ENCODE peak calls at places on chromosome 3, in six cellular contexts. P is NCI-H1092 treated with DMSO at 0.1 percent for 48 hours; L is EH; T is adrenal gland; G is effector memory CD8-positive, alpha-beta T cell; H is iPS DF 6.9. C is an unnamed sample.

GRCh38 chr3:30696403-30696819 is 90.0 kb downstream of the TGFBR2 start:
- DNase-seq in P (no peak), L (no peak), T (peak), G (no peak), H (no peak), C (peak)

GRCh38 chr3:71874618-71875017 is 89.7 kb upstream of the PROK2 start:
- DNase-seq in P (no peak), L (no peak), T (no peak), G (no peak), H (no peak), C (no peak)

GRCh38 chr3:27658741-27659140 is 63.4 kb downstream of the EOMES start:
- DNase-seq in P (no peak), L (peak), T (no peak), G (no peak), H (no peak), C (no peak)

GRCh38 chr3:71219744-71220638 is 363.5 kb downstream of the FOXP1 start:
- DNase-seq in P (no peak), L (no peak), T (no peak), G (no peak), H (no peak), C (no peak)

GRCh38 chr3:17065315-17065714 is 180.6 kb downstream of the PLCL2 start:
- DNase-seq in P (peak), L (no peak), T (no peak), G (no peak), H (no peak), C (no peak)

GRCh38 chr3:61783993-61784718 is 222.8 kb downstream of the PTPRG start:
- DNase-seq in P (no peak), L (peak), T (peak), G (no peak), H (no peak), C (no peak)

GRCh38 chr3:48672522-48672921 is 9.8 kb upstream of the CELSR3 start:
- DNase-seq in P (no peak), L (no peak), T (no peak), G (no peak), H (no peak), C (no peak)

GRCh38 chr3:79361748-79362378 is 405.9 kb downstream of the ROBO1 start:
- DNase-seq in P (peak), L (peak), T (no peak), G (no peak), H (no peak), C (no peak)

GRCh38 chr3:134922866-134923265 is 127.8 kb downstream of the EPHB1 start:
- DNase-seq in P (no peak), L (no peak), T (no peak), G (no peak), H (no peak), C (no peak)

GRCh38 chr3:46628980-46629379 is 16.7 kb downstream of the FAM240A start:
- DNase-seq in P (no peak), L (peak), T (no peak), G (no peak), H (no peak), C (peak)

GRCh38 chr3:183579967-183580720 is 24.6 kb upstream of the KLHL6 start:
- DNase-seq in P (no peak), L (peak), T (peak), G (no peak), H (no peak), C (peak)

GRCh38 chr3:167565489-167565888 is 88.3 kb downstream of the WDR49 start:
- DNase-seq in P (no peak), L (no peak), T (no peak), G (no peak), H (no peak), C (no peak)

GRCh38 chr3:62798000-62798399 is 77.2 kb downstream of the CADPS start:
- DNase-seq in P (no peak), L (no peak), T (no peak), G (no peak), H (no peak), C (no peak)

GRCh38 chr3:150345021-150345538 is 63.0 kb upstream of the TSC22D2 start:
- DNase-seq in P (no peak), L (peak), T (no peak), G (no peak), H (peak), C (no peak)

GRCh38 chr3:43222594-43222993 is 63.7 kb upstream of the SNRK start:
- DNase-seq in P (no peak), L (no peak), T (no peak), G (no peak), H (no peak), C (no peak)

GRCh38 chr3:53074761-53075742 is 29.2 kb upstream of the SFMBT1 start:
- DNase-seq in P (no peak), L (no peak), T (no peak), G (no peak), H (no peak), C (peak)

GRCh38 chr3:103644450-103644849 is 1209.6 kb downstream of the ZPLD1 start:
- DNase-seq in P (no peak), L (no peak), T (no peak), G (no peak), H (no peak), C (no peak)

GRCh38 chr3:113211370-113212154 is at the start of gene BOC:
- DNase-seq in P (peak), L (peak), T (no peak), G (no peak), H (no peak), C (peak)

GRCh38 chr3:114110439-114110838 is 53.9 kb downstream of the QTRT2 start:
- DNase-seq in P (no peak), L (no peak), T (no peak), G (no peak), H (no peak), C (no peak)

GRCh38 chr3:38609386-38610111 is 39.9 kb downstream of the SCN5A start:
- DNase-seq in P (no peak), L (no peak), T (no peak), G (no peak), H (no peak), C (no peak)

GRCh38 chr3:186149319-186149718 is 40.4 kb upstream of the ETV5 start:
- DNase-seq in P (no peak), L (no peak), T (no peak), G (no peak), H (no peak), C (no peak)

GRCh38 chr3:58188921-58189451 is 21.8 kb downstream of the DNASE1L3 start:
- DNase-seq in P (no peak), L (no peak), T (peak), G (no peak), H (no peak), C (no peak)

GRCh38 chr3:125622381-125622788 is 27.1 kb upstream of the OSBPL11 start:
- DNase-seq in P (no peak), L (no peak), T (no peak), G (no peak), H (no peak), C (no peak)

GRCh38 chr3:184231671-184232070 is 2.3 kb downstream of the VWA5B2 start:
- DNase-seq in P (no peak), L (no peak), T (no peak), G (no peak), H (no peak), C (no peak)

GRCh38 chr3:180250172-180250571 is 213.4 kb upstream of the PEX5L start:
- DNase-seq in P (no peak), L (no peak), T (no peak), G (no peak), H (no peak), C (no peak)

GRCh38 chr3:150495563-150496168 is 50.6 kb downstream of the SERP1 start:
- DNase-seq in P (peak), L (peak), T (no peak), G (peak), H (peak), C (no peak)

GRCh38 chr3:134029256-134029733 is 430 bp downstream of the SLCO2A1 start:
- DNase-seq in P (no peak), L (peak), T (no peak), G (no peak), H (no peak), C (no peak)

GRCh38 chr3:155065537-155065936 is 14.6 kb upstream of the MME start:
- DNase-seq in P (no peak), L (peak), T (no peak), G (no peak), H (no peak), C (no peak)

GRCh38 chr3:125151437-125151806 is 61.1 kb downstream of the SLC12A8 start:
- DNase-seq in P (no peak), L (no peak), T (no peak), G (no peak), H (no peak), C (no peak)

GRCh38 chr3:52836991-52837390 is 2.2 kb upstream of the MUSTN1 start:
- DNase-seq in P (no peak), L (no peak), T (no peak), G (no peak), H (no peak), C (no peak)